ENCODE peak calls at places on chromosomes 5 and 9, in seven cellular contexts. One of them, this sample, is unnamed.

GRCh38 chr5:127820910-127821553 is 117.8 kb downstream of the CCDC192 start:
- DNase-seq in epithelial cell of esophagus: peak; percentile 24
- DNase-seq in stimulated activated CD4-positive, alpha-beta T cell treated with anti-CD3 and anti-CD28 coated beads, Interleukin-2, amount 100 ng/mL, for 48 hours: no peak
- DNase-seq in AML-193: no peak
- DNase-seq in amniotic epithelial cell: peak; percentile 92
- DNase-seq in stromal cell of bone marrow: no peak
- DNase-seq in HTR-8/SVneo: no peak
- DNase-seq in this sample: peak; percentile 71

GRCh38 chr9:35518981-35519679 is 29.2 kb downstream of the RUSC2 start:
- DNase-seq in stimulated activated CD4-positive, alpha-beta T cell treated with anti-CD3 and anti-CD28 coated beads, Interleukin-2, amount 100 ng/mL, for 48 hours: no peak
- DNase-seq in epithelial cell of esophagus: peak; percentile 73
- DNase-seq in amniotic epithelial cell: peak; percentile 40
- DNase-seq in stromal cell of bone marrow: no peak
- DNase-seq in AML-193: no peak
- DNase-seq in HTR-8/SVneo: no peak
- DNase-seq in this sample: peak; percentile 48

GRCh38 chr5:56971275-56971674 is 19.4 kb upstream of the MIER3 start:
- DNase-seq in HTR-8/SVneo: no peak
- DNase-seq in amniotic epithelial cell: no peak
- DNase-seq in AML-193: no peak
- DNase-seq in stimulated activated CD4-positive, alpha-beta T cell treated with anti-CD3 and anti-CD28 coated beads, Interleukin-2, amount 100 ng/mL, for 48 hours: no peak
- DNase-seq in epithelial cell of esophagus: no peak
- DNase-seq in stromal cell of bone marrow: no peak
- DNase-seq in this sample: no peak

GRCh38 chr9:124297553-124297905 is 39.8 kb downstream of the NEK6 start:
- DNase-seq in HTR-8/SVneo: peak; percentile 87
- DNase-seq in amniotic epithelial cell: peak; percentile 94
- DNase-seq in stimulated activated CD4-positive, alpha-beta T cell treated with anti-CD3 and anti-CD28 coated beads, Interleukin-2, amount 100 ng/mL, for 48 hours: no peak
- DNase-seq in epithelial cell of esophagus: peak; percentile 84
- DNase-seq in AML-193: no peak
- DNase-seq in stromal cell of bone marrow: peak; percentile 72
- DNase-seq in this sample: peak; percentile 84

GRCh38 chr5:92391-93220 is 638 bp downstream of the PLEKHG4B start:
- DNase-seq in stromal cell of bone marrow: no peak
- DNase-seq in HTR-8/SVneo: no peak
- DNase-seq in stimulated activated CD4-positive, alpha-beta T cell treated with anti-CD3 and anti-CD28 coated beads, Interleukin-2, amount 100 ng/mL, for 48 hours: no peak
- DNase-seq in epithelial cell of esophagus: no peak
- DNase-seq in amniotic epithelial cell: no peak
- DNase-seq in AML-193: no peak
- DNase-seq in this sample: no peak

GRCh38 chr9:134318481-134318891 is 7.8 kb upstream of the RXRA start:
- DNase-seq in epithelial cell of esophagus: no peak
- DNase-seq in stimulated activated CD4-positive, alpha-beta T cell treated with anti-CD3 and anti-CD28 coated beads, Interleukin-2, amount 100 ng/mL, for 48 hours: no peak
- DNase-seq in HTR-8/SVneo: no peak
- DNase-seq in stromal cell of bone marrow: no peak
- DNase-seq in AML-193: no peak
- DNase-seq in amniotic epithelial cell: no peak
- DNase-seq in this sample: no peak

GRCh38 chr9:29778281-29778849 is 2205.1 kb upstream of the C9orf72 start:
- DNase-seq in stromal cell of bone marrow: no peak
- DNase-seq in HTR-8/SVneo: no peak
- DNase-seq in epithelial cell of esophagus: peak; percentile 52
- DNase-seq in AML-193: no peak
- DNase-seq in amniotic epithelial cell: peak; percentile 13
- DNase-seq in stimulated activated CD4-positive, alpha-beta T cell treated with anti-CD3 and anti-CD28 coated beads, Interleukin-2, amount 100 ng/mL, for 48 hours: no peak
- DNase-seq in this sample: no peak

GRCh38 chr5:174317261-174317894 is 271.9 kb downstream of the NSG2 start:
- DNase-seq in AML-193: peak; percentile 7
- DNase-seq in stromal cell of bone marrow: no peak
- DNase-seq in epithelial cell of esophagus: peak; percentile 53
- DNase-seq in HTR-8/SVneo: peak; percentile 64
- DNase-seq in amniotic epithelial cell: peak; percentile 30
- DNase-seq in stimulated activated CD4-positive, alpha-beta T cell treated with anti-CD3 and anti-CD28 coated beads, Interleukin-2, amount 100 ng/mL, for 48 hours: no peak
- DNase-seq in this sample: peak; percentile 66

GRCh38 chr5:75023368-75024159 is 28.8 kb downstream of the GCNT4 start:
- DNase-seq in epithelial cell of esophagus: peak; percentile 33
- DNase-seq in amniotic epithelial cell: peak; percentile 79
- DNase-seq in HTR-8/SVneo: no peak
- DNase-seq in AML-193: no peak
- DNase-seq in stromal cell of bone marrow: no peak
- DNase-seq in stimulated activated CD4-positive, alpha-beta T cell treated with anti-CD3 and anti-CD28 coated beads, Interleukin-2, amount 100 ng/mL, for 48 hours: no peak
- DNase-seq in this sample: no peak

This sample was measured in mesenchymal stem cell.